ENCODE peak calls at places on chromosome 7, in seven cellular contexts. H is hepatic stellate cell; W is cardiac muscle cell; C is kidney tubule cell; I is CD8-positive, alpha-beta T cell; G is hippocampal formation; M is hepatocyte. P is an unnamed sample.

GRCh38 chr7:50473531-50473930 is 23.4 kb upstream of the FIGNL1 start:
- DNase-seq in H (no peak), W (no peak), C (no peak), I (no peak), G (no peak), M (no peak), P (no peak)

GRCh38 chr7:81549484-81550016 is 220.3 kb downstream of the HGF start:
- DNase-seq in H (no peak), W (no peak), C (no peak), I (no peak), G (no peak), M (no peak), P (no peak)

GRCh38 chr7:79741684-79742083 is 288.2 kb upstream of the MAGI2 start:
- DNase-seq in H (no peak), W (peak; percentile 10), C (peak; percentile 11), I (no peak), G (no peak), M (no peak), P (no peak)

GRCh38 chr7:108026647-108027046 is 23.7 kb upstream of the LAMB1 start:
- DNase-seq in H (no peak), W (no peak), C (no peak), I (no peak), G (no peak), M (no peak), P (no peak)

GRCh38 chr7:157839672-157840167 is 502.9 kb downstream of the DNAJB6 start:
- DNase-seq in H (no peak), W (no peak), C (no peak), I (no peak), G (no peak), M (no peak), P (no peak)

GRCh38 chr7:582081-582835 is 62.6 kb upstream of the PDGFA start:
- DNase-seq in H (no peak), W (no peak), C (no peak), I (no peak), G (no peak), M (no peak), P (no peak)

GRCh38 chr7:32525839-32526238 is 30.6 kb downstream of the AVL9 start:
- DNase-seq in H (no peak), W (no peak), C (no peak), I (no peak), G (no peak), M (no peak), P (no peak)

GRCh38 chr7:149777551-149778326 is 4.4 kb upstream of the ZNF467 start:
- DNase-seq in H (no peak), W (no peak), C (no peak), I (no peak), G (no peak), M (no peak), P (no peak)

GRCh38 chr7:26898917-26899316 is 34.5 kb upstream of the SKAP2 start:
- DNase-seq in H (no peak), W (no peak), C (no peak), I (no peak), G (no peak), M (no peak), P (no peak)

GRCh38 chr7:98251844-98252639 is at the start of gene TECPR1:
- DNase-seq in H (peak; percentile 100), W (peak; percentile 93), C (peak; percentile 93), I (peak; percentile 83), G (peak; percentile 90), M (peak; percentile 97), P (peak; percentile 81)

GRCh38 chr7:88665892-88666514 is 93.5 kb upstream of the ZNF804B start:
- DNase-seq in H (no peak), W (no peak), C (no peak), I (no peak), G (no peak), M (peak; percentile 5), P (no peak)

GRCh38 chr7:6193734-6194133 is 78.7 kb downstream of the CYTH3 start:
- DNase-seq in H (no peak), W (no peak), C (no peak), I (no peak), G (no peak), M (no peak), P (no peak)

P was measured in RCC 7860.